ENCODE peak calls at places on chromosomes 13 and 19, in five cellular contexts. X is naive thymus-derived CD4-positive, alpha-beta T cell; K is CD4-positive, alpha-beta memory T cell; A is fibroblast of lung; Z is DND-41. J is an unnamed sample.

GRCh38 chr19:45629704-45630103 is 9.5 kb downstream of the EML2 start:
- DNase-seq in X (no peak), K (no peak), A (no peak), Z (no peak), J (no peak)

GRCh38 chr19:670609-671075 is 5.5 kb upstream of the FSTL3 start:
- DNase-seq in X (no peak), K (no peak), A (no peak), Z (no peak), J (no peak)

GRCh38 chr19:2636897-2637683 is 65.4 kb downstream of the GNG7 start:
- DNase-seq in X (peak; percentile 77), K (peak; percentile 72), A (peak; percentile 23), Z (peak; percentile 84), J (peak; percentile 77)

GRCh38 chr13:36862722-36863121 is 43.7 kb downstream of the RFXAP start:
- DNase-seq in X (no peak), K (no peak), A (no peak), Z (no peak), J (no peak)

GRCh38 chr19:51084505-51084904 is 1.8 kb upstream of the KLK14 start:
- DNase-seq in X (no peak), K (no peak), A (no peak), Z (no peak), J (no peak)

GRCh38 chr19:6041071-6041470 is 63.1 kb upstream of the RANBP3 start:
- DNase-seq in X (no peak), K (no peak), A (no peak), Z (no peak), J (no peak)

GRCh38 chr19:34274284-34274826 is 20.0 kb downstream of the GARRE1 start:
- DNase-seq in X (no peak), K (no peak), A (peak; percentile 71), Z (no peak), J (no peak)

GRCh38 chr13:31089649-31090048 is 72.1 kb downstream of the HSPH1 start:
- DNase-seq in X (no peak), K (no peak), A (no peak), Z (no peak), J (no peak)

GRCh38 chr19:35848919-35849505 is 3.3 kb downstream of the NPHS1 start:
- DNase-seq in X (no peak), K (no peak), A (no peak), Z (no peak), J (no peak)

GRCh38 chr13:54591540-54591939 is 1562.9 kb downstream of the OLFM4 start:
- DNase-seq in X (no peak), K (no peak), A (no peak), Z (no peak), J (no peak)

GRCh38 chr19:13277104-13277809 is 127.0 kb downstream of the IER2 start:
- DNase-seq in X (peak; percentile 55), K (peak; percentile 80), A (peak; percentile 53), Z (peak; percentile 73), J (peak; percentile 91)

GRCh38 chr19:13163609-13164364 is 13.6 kb downstream of the IER2 start:
- DNase-seq in X (peak; percentile 61), K (peak; percentile 40), A (peak; percentile 85), Z (peak; percentile 58), J (peak; percentile 33)

GRCh38 chr13:111912453-111912866 is 154.5 kb upstream of the SOX1 start:
- DNase-seq in X (peak; percentile 3), K (no peak), A (no peak), Z (no peak), J (no peak)

GRCh38 chr19:11446652-11447301 is 11.3 kb downstream of the PRKCSH start:
- DNase-seq in X (peak; percentile 61), K (peak; percentile 41), A (no peak), Z (peak; percentile 40), J (no peak)

GRCh38 chr13:114019367-114019766 is 45.5 kb upstream of the C13orf46 start:
- DNase-seq in X (no peak), K (no peak), A (no peak), Z (peak; percentile 40), J (no peak)

GRCh38 chr13:108985166-108985565 is 355.8 kb downstream of the MYO16 start:
- DNase-seq in X (no peak), K (no peak), A (peak; percentile 56), Z (no peak), J (no peak)

GRCh38 chr13:70816853-70817252 is 708.6 kb upstream of the KLHL1 start:
- DNase-seq in X (no peak), K (no peak), A (peak; percentile 41), Z (no peak), J (no peak)

GRCh38 chr19:12723383-12723642 is 419 bp downstream of the TNPO2 start:
- DNase-seq in X (no peak), K (no peak), A (peak; percentile 12), Z (peak; percentile 29), J (peak; percentile 21)

GRCh38 chr19:1864480-1865171 is 1.2 kb upstream of the KLF16 start:
- DNase-seq in X (peak; percentile 81), K (no peak), A (peak; percentile 36), Z (peak; percentile 65), J (no peak)

GRCh38 chr13:26619321-26619720 is 61.8 kb downstream of the WASF3 start:
- DNase-seq in X (no peak), K (no peak), A (peak; percentile 94), Z (no peak), J (no peak)

GRCh38 chr19:33511346-33511745 is 10.2 kb downstream of the PEPD start:
- DNase-seq in X (no peak), K (no peak), A (no peak), Z (no peak), J (no peak)

GRCh38 chr13:113022391-113023216 is 53.6 kb downstream of the MCF2L start:
- DNase-seq in X (no peak), K (no peak), A (no peak), Z (no peak), J (no peak)

GRCh38 chr13:97506511-97506910 is 72.5 kb downstream of the RAP2A start:
- DNase-seq in X (no peak), K (no peak), A (no peak), Z (no peak), J (no peak)

GRCh38 chr19:20167020-20167644 is at the start of gene ZNF486:
- DNase-seq in X (peak; percentile 73), K (peak; percentile 91), A (peak; percentile 93), Z (peak; percentile 94), J (peak; percentile 90)

GRCh38 chr19:49214701-49215100 is 57.1 kb downstream of the TRPM4 start:
- DNase-seq in X (no peak), K (no peak), A (no peak), Z (no peak), J (no peak)

GRCh38 chr19:58578430-58578925 is 5.3 kb upstream of the MZF1 start:
- DNase-seq in X (no peak), K (no peak), A (no peak), Z (no peak), J (no peak)
- H3K4me1 ChIP-seq in X (peaks cover 19% of the 10 kb centered on the region), K (peaks cover 19% of the 10 kb centered on the region), A (peaks cover 12% of the 10 kb centered on the region), Z (peaks cover 24% of the 10 kb centered on the region), J (peaks cover 24% of the 10 kb centered on the region)

GRCh38 chr19:4390862-4391693 is 9.3 kb downstream of the SH3GL1 start:
- DNase-seq in X (no peak), K (no peak), A (peak; percentile 32), Z (no peak), J (no peak)

GRCh38 chr19:4390017-4390861 is 10.1 kb downstream of the SH3GL1 start:
- DNase-seq in X (no peak), K (no peak), A (peak; percentile 61), Z (no peak), J (no peak)

GRCh38 chr19:4389064-4389375 is 11.3 kb downstream of the SH3GL1 start:
- DNase-seq in X (no peak), K (no peak), A (no peak), Z (no peak), J (no peak)

GRCh38 chr19:4388171-4389063 is 11.9 kb downstream of the SH3GL1 start:
- DNase-seq in X (no peak), K (no peak), A (no peak), Z (no peak), J (no peak)

DNA sequence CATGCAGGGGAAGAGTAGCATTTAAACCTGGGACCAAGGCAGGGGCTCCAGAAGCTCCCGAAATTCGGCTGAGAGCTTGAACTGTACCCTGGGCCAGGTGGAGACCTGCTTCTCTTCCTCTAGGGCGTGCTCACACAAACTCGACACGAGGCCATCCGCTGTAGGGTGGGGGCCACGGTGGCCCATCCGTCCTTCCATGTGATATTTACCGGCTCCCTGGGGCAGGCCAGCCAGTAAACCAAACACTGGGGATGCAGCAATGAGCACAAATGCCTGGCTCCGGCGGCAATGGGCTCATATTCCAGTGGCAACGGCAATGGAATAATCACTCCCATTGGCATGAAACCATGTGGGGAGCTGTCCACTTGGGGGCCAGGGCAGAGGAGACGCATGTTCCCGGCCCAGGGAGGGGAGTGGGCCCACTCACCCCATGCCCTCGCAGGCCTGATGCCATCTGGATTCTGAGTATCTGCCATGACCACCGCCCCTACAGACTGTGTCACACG is 10.8 kb downstream of the SH3GL1 start:
- DNase-seq in X (no peak), K (no peak), A (no peak), Z (no peak), J (no peak)
- H3K36me3 ChIP-seq in X (no peaks in the 10 kb centered on the region), K (peaks cover 5% of the 10 kb centered on the region), A (peaks cover 5% of the 10 kb centered on the region), Z (peaks cover 30% of the 10 kb centered on the region), J (peaks cover 41% of the 10 kb centered on the region)

DNA sequence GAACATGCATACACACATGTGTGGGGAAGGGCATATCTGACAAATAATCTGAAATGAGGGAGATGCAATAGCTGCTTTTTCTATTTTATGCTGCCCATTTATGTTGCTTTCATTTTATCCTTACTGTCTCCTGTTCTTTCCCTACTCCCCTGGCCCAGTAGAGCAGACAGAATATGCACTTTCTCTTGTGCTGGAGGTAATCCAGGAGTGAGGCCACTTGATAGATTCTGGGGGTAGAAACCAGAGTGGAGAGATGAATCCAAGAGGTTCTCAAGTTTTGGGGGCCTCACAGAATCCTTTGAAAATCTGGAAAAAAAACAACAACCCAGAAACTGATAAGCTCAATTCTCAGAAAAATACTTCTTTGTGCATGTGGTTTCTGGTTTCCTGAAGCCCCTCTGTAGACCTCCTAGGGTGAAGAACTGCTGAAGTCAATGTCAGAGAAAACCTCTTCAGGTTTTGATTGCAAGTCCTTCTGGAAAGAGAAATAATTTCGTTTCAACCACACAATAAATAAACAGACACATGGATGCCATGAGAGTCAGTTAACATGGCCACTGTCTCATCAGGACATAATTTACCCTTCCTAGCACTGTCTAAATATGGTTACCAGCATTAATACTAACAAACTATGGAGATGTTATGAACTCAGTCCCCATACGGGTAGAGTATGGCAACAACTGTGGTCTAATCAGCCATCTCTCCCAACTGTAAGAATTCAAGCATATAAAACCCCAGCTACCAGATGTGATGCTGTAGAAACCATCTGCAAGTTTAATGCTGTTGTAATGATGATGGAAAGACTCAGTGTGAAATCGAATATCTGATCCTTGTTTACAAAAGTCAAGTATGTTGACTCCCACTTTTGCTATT is 355.6 kb downstream of the SLC7A1 start:
- DNase-seq in X (no peak), K (no peak), A (no peak), Z (peak; percentile 67), J (no peak)
- H3K9me3 ChIP-seq in X (no peaks in the 10 kb centered on the region), K (no peaks in the 10 kb centered on the region), A (no peaks in the 10 kb centered on the region), Z (no peaks in the 10 kb centered on the region), J (no peaks in the 10 kb centered on the region)

DNA sequence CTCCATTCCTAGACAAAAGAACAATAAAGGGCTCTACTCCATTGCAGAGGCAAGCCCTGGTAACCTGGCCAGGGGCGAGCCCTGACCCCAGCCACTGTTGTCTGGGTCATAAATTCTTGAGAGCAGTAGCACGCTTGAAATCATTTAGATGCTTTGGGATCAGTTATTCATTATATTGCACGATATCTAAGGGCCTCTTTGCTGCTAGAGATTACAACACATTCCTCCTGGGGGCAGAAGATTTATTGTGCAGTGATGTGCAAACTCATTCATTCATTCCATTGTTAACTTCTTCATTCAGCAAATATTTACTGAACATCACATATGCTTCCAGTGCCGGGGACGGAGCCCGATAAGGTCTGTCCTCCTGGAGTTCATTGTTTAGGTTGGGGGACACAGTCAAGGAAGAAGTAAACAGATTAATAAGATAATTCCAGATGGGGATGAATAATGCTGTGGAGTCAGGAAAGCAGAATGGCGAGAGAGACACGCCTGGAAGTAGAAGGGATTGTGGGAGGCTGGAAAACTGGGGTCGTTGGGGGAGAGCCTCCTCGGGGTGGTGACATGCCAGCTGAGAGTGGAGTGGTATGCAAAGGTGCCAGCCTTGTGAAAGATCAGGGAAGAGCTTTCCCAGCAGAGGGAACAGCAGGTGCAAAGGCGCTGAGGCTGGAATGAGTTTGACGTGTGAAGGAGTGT is 35.0 kb downstream of the SIPA1L3 start:
- DNase-seq in X (no peak), K (no peak), A (no peak), Z (no peak), J (no peak)
- H3K4me1 ChIP-seq in X (no peaks in the 10 kb centered on the region), K (no peaks in the 10 kb centered on the region), A (no peaks in the 10 kb centered on the region), Z (no peaks in the 10 kb centered on the region), J (no peaks in the 10 kb centered on the region)